ENCODE peak calls at places on chromosomes 7 and 10, in eight cellular contexts. L is HCT116, E is PC-9, K is MM.1S, P is PC-3, G is OCI-LY7, J is GM23338, C is GM23248. Y is an unnamed sample. For H3K9me2, the result is how much of the 10 kb centered on the place peaks cover.

GRCh38 chr10:45135836-45136235 is 135.1 kb downstream of the ZNF22 start:
- DNase-seq in L (no peak), E (no peak), K (no peak), P (no peak), G (no peak), J (no peak), C (no peak), Y (no peak)

GRCh38 chr7:80243425-80243824 is 108.8 kb downstream of the GNAI1 start:
- DNase-seq in L (no peak), E (no peak), K (no peak), P (no peak), G (no peak), J (no peak), C (no peak), Y (no peak)

GRCh38 chr7:37833107-37833817 is 15.1 kb upstream of the NME8 start:
- DNase-seq in L (peak), E (no peak), K (peak), P (peak), G (peak), J (peak), C (peak), Y (peak)

GRCh38 chr10:69473304-69473985 is 22.2 kb downstream of the TSPAN15 start:
- DNase-seq in L (no peak), E (no peak), K (no peak), P (no peak), G (no peak), J (no peak), C (no peak), Y (no peak)

GRCh38 chr7:71615017-71615416 is 483.1 kb downstream of the GALNT17 start:
- DNase-seq in L (no peak), E (no peak), K (no peak), P (no peak), G (no peak), J (peak), C (peak), Y (no peak)

GRCh38 chr7:148688526-148688925 is 10.2 kb upstream of the CUL1 start:
- DNase-seq in L (no peak), E (no peak), K (no peak), P (no peak), G (no peak), J (no peak), C (peak), Y (no peak)

GRCh38 chr10:1120761-1121160 is 64.6 kb downstream of the WDR37 start:
- DNase-seq in L (no peak), E (no peak), K (no peak), P (no peak), G (no peak), J (no peak), C (no peak), Y (no peak)

GRCh38 chr7:74093671-74094223 is 10.1 kb downstream of the LIMK1 start:
- DNase-seq in L (no peak), E (peak), K (no peak), P (no peak), G (peak), J (peak), C (no peak), Y (peak)

GRCh38 chr10:15815242-15815885 is 44.9 kb downstream of the MINDY3 start:
- DNase-seq in L (no peak), E (no peak), K (no peak), P (no peak), G (no peak), J (no peak), C (no peak), Y (no peak)

GRCh38 chr10:132397671-132398565 is 918 bp downstream of the PWWP2B start:
- DNase-seq in L (no peak), E (peak), K (peak), P (peak), G (peak), J (peak), C (peak), Y (peak)

GRCh38 chr10:101075775-101076174 is 14.0 kb downstream of the KAZALD1 start:
- DNase-seq in L (no peak), E (no peak), K (peak), P (no peak), G (peak), J (no peak), C (no peak), Y (peak)

DNA sequence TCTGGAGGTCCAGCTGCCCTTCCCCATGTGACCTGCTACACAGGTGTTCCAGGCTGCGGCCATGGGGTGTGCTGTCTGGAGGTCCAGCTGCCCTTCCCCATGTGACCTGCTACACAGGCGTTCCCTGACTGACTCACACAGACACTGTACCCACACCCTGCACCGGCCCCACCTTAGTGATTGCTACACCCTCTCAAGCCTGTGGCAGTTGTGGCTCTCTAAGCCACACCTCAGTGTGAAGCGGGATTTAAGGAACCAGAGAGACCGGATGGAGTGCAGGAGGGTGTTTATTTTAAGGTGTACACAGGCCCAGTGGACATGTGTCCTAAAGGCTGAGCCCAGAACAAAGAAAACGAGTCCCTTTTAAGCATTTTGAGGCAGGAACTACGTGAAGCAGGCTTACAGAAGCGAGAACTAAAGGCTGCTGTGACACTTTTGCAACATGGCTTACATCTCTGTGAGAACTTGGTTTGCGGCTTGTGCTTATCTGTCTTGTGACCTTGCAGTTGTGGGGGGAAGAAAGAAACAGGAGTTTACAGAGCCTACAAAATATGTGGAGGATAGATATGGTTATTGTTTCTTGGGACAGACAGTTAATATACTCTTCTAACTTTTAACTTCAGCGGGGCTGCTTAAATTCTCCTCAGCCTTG is 326.4 kb downstream of the PAXIP1 start:
- DNase-seq in L (no peak), E (no peak), K (peak), P (no peak), G (no peak), J (no peak), C (no peak), Y (no peak)
- H3K9me2 ChIP-seq in L (under half), E (under half), K (under half), P (under half), G (under half), J (under half), C (under half), Y (under half)

DNA sequence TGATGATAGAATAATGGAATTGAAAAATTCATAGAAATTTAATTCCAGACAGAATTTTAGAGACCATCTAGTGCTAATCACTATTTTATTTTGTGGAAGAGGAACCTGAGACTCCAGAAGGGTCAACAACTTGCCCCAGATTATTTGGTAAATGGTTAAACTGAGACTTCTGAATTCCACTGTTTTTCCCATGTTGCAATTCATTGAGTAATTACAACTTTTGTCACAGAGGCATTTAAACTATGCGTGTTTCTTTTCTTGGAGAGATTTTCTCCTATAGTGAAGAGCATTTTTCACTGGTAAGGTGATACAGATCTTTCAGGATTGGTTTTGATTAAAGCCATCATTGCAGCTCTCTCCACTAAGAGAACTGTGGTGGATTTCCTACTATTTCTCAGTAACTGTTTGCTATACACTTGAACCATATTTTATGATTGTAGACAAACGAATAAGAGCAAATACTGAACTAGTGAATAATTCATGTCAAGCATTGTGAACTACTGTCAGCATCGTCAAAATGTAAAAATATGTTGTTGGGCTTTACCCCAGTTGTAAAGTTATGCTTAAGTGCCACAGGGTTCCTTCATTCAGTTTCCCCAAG is 26.5 kb downstream of the LRGUK start:
- DNase-seq in L (no peak), E (no peak), K (no peak), P (no peak), G (no peak), J (no peak), C (peak), Y (no peak)
- H3K9me2 ChIP-seq in L (under half), E (under half), K (under half), P (under half), G (under half), J (under half), C (under half), Y (under half)

DNA sequence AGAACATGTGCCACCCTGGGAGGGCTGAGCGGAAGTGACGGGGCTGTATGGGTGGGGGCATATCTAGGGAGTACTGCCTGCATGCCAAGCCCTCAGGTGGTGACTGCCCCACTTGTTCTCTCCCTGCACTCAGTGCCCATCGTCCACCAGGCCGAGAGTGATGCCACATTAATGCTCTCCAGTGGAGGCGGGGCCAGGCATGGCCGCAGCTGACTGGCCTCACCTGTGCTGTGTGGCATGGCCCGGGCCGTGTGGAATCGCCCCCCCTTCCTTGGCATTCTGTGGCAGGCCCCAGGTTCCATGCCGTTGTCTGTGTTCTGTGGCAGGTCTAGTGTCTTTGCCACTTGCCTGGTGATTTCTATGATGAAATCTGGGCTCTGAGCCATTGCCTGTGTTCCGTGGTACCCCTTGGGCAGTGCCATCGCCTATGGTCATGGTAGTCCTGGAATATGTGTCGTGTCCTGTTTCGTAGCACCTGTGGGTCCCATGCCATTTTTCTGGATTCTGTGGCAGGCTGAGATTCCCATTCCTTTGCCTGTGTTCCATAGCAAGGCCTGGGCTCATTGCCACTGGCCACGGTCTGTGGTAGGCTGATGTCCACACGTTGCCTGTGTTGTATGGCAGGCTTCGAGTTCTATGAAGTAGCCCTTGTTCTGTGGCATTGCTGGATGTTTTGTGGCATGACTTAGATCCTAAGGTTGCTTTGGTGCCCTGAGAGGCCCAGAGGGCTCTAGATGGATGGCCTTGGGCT is 8.9 kb downstream of the FLNC start:
- DNase-seq in L (no peak), E (no peak), K (no peak), P (no peak), G (no peak), J (no peak), C (no peak), Y (no peak)
- H3K9me2 ChIP-seq in L (under half), E (under half), K (under half), P (under half), G (under half), J (under half), C (under half), Y (under half)

DNA sequence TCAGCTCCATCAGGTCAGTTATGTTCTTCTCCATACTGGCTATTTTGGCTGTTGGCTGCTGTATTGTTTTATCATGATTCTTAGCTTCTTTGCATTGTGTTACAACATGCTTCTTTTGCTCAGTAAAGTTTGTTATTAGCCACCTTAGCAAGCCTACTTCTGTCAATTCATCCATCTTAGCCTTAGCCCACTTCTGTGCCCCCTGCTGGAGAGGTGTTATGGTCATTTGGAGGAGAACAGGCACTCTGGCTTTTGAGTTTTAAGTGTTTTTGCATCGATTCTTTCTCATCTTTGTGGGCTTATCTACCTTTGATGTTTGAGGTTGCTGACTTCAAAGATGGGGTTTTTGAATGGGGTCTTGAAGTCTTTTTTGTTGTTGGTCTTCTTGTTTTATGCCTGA is 204.6 kb upstream of the FOXP2 start:
- DNase-seq in L (no peak), E (no peak), K (no peak), P (no peak), G (no peak), J (no peak), C (no peak), Y (no peak)
- H3K9me2 ChIP-seq in L (under half), E (under half), K (under half), P (under half), G (under half), J (under half), C (under half), Y (under half)

GRCh38 chr7:108193593-108194498 is 63.7 kb upstream of the LAMB4 start:
- DNase-seq in L (no peak), E (no peak), K (no peak), P (peak), G (no peak), J (peak), C (no peak), Y (no peak)
- H3K9me2 ChIP-seq in L (under half), E (under half), K (under half), P (under half), G (under half), J (under half), C (under half), Y (under half)

GRCh38 chr10:93672890-93673289 is 29.5 kb downstream of the FRA10AC1 start:
- DNase-seq in L (no peak), E (no peak), K (no peak), P (no peak), G (no peak), J (no peak), C (no peak), Y (no peak)

GRCh38 chr10:93672022-93672678 is 30.2 kb downstream of the FRA10AC1 start:
- DNase-seq in L (no peak), E (no peak), K (no peak), P (no peak), G (no peak), J (no peak), C (no peak), Y (no peak)

GRCh38 chr10:93671042-93671441 is 31.4 kb downstream of the FRA10AC1 start:
- DNase-seq in L (no peak), E (no peak), K (no peak), P (no peak), G (no peak), J (no peak), C (no peak), Y (no peak)

GRCh38 chr10:93670372-93670771 is 32.0 kb downstream of the FRA10AC1 start:
- DNase-seq in L (no peak), E (no peak), K (no peak), P (no peak), G (no peak), J (no peak), C (no peak), Y (no peak)

GRCh38 chr10:93673791-93674190 is 28.6 kb downstream of the FRA10AC1 start:
- DNase-seq in L (no peak), E (no peak), K (no peak), P (no peak), G (no peak), J (no peak), C (no peak), Y (no peak)
- H3K9me2 ChIP-seq in L (under half), E (under half), K (under half), P (under half), G (under half), J (under half), C (under half), Y (under half)

GRCh38 chr10:55500931-55501559 is 700.0 kb upstream of the PCDH15 start:
- DNase-seq in L (no peak), E (peak), K (peak), P (peak), G (peak), J (peak), C (peak), Y (peak)

GRCh38 chr10:55495555-55495954 is 694.5 kb upstream of the PCDH15 start:
- DNase-seq in L (no peak), E (no peak), K (no peak), P (no peak), G (no peak), J (no peak), C (no peak), Y (no peak)

GRCh38 chr10:55497893-55498499 is 697.0 kb upstream of the PCDH15 start:
- DNase-seq in L (no peak), E (no peak), K (no peak), P (no peak), G (no peak), J (no peak), C (no peak), Y (no peak)
- H3K9me2 ChIP-seq in L (under half), E (under half), K (under half), P (under half), G (under half), J (under half), C (under half), Y (under half)